ENCODE peak calls at places on chromosomes 13 and 19, in nine cellular contexts. H, U, J, B, M, T, E, R and S are unnamed samples.
A peak's percentile ranks its signal among the peaks of the same experiment; 100 is the strongest.

GRCh38 chr13:79853258-79853657 is 372.3 kb downstream of the NDFIP2 start:
- DNase-seq in H (no peak), U (no peak), J (no peak), B (no peak), M (no peak), T (no peak), E (no peak), R (no peak), S (no peak)

GRCh38 chr13:113535381-113535781 is 44.9 kb upstream of the DCUN1D2 start:
- DNase-seq in H (no peak), U (no peak), J (no peak), B (no peak), M (no peak), T (no peak), E (no peak), R (no peak), S (no peak)

GRCh38 chr19:48634424-48635262 is 2.5 kb downstream of the DBP start:
- DNase-seq in H (peak; percentile 92), U (no peak), J (peak; percentile 89), B (peak; percentile 91), M (peak; percentile 98), T (peak; percentile 91), E (peak; percentile 95), R (peak; percentile 95), S (peak; percentile 94)

GRCh38 chr13:63700366-63700765 is 2284.7 kb upstream of the PCDH20 start:
- DNase-seq in H (no peak), U (no peak), J (no peak), B (no peak), M (no peak), T (no peak), E (no peak), R (no peak), S (no peak)

GRCh38 chr13:99367663-99368448 is 60.7 kb upstream of the GPR183 start:
- DNase-seq in H (no peak), U (no peak), J (no peak), B (no peak), M (no peak), T (peak; percentile 38), E (no peak), R (no peak), S (no peak)

GRCh38 chr13:110125157-110125556 is 181.8 kb downstream of the COL4A1 start:
- DNase-seq in H (no peak), U (no peak), J (no peak), B (no peak), M (no peak), T (no peak), E (no peak), R (no peak), S (no peak)

GRCh38 chr13:98422046-98422445 is 154.9 kb downstream of the STK24 start:
- DNase-seq in H (no peak), U (no peak), J (no peak), B (no peak), M (no peak), T (no peak), E (no peak), R (no peak), S (no peak)

GRCh38 chr19:50356691-50357177 is 8.7 kb downstream of the NAPSA start:
- DNase-seq in H (no peak), U (no peak), J (no peak), B (no peak), M (no peak), T (no peak), E (no peak), R (no peak), S (no peak)

GRCh38 chr13:40389081-40389641 is 277.3 kb downstream of the FOXO1 start:
- DNase-seq in H (no peak), U (no peak), J (no peak), B (no peak), M (no peak), T (peak; percentile 46), E (no peak), R (no peak), S (no peak)

GRCh38 chr19:18495204-18495911 is 26.5 kb downstream of the ELL start:
- DNase-seq in H (no peak), U (no peak), J (no peak), B (no peak), M (no peak), T (no peak), E (no peak), R (no peak), S (no peak)

GRCh38 chr13:71240906-71241305 is 626.1 kb downstream of the DACH1 start:
- DNase-seq in H (no peak), U (no peak), J (no peak), B (no peak), M (no peak), T (no peak), E (no peak), R (peak; percentile 59), S (peak; percentile 46)

GRCh38 chr19:45468803-45469131 is 971 bp downstream of the FOSB start:
- DNase-seq in H (no peak), U (no peak), J (no peak), B (no peak), M (no peak), T (no peak), E (no peak), R (no peak), S (no peak)

GRCh38 chr19:9847087-9847671 is 12.1 kb downstream of the PIN1 start:
- DNase-seq in H (peak; percentile 97), U (peak; percentile 73), J (no peak), B (peak; percentile 66), M (peak; percentile 73), T (peak; percentile 57), E (peak; percentile 89), R (peak; percentile 95), S (peak; percentile 90)

GRCh38 chr19:29842471-29843179 is 30.8 kb downstream of the CCNE1 start:
- DNase-seq in H (no peak), U (no peak), J (no peak), B (no peak), M (no peak), T (no peak), E (no peak), R (no peak), S (no peak)